ENCODE peak calls at places on chromosomes 1 and 21, in eight cellular contexts. C is neuronal stem cell, H is stomach, W is heart left ventricle, Q is hepatocyte, V is iPS DF 6.9, Z is neural progenitor cell, D is MG63. B is an unnamed sample.

GRCh38 chr1:22525646-22526045 is 37.6 kb upstream of the EPHA8 start:
- DNase-seq in C (no peak), H (no peak), W (no peak), Q (no peak), V (no peak), Z (no peak), D (no peak), B (no peak)

GRCh38 chr1:154407866-154408777 is 3.0 kb downstream of the IL6R start:
- DNase-seq in C (no peak), H (no peak), W (no peak), Q (no peak), V (no peak), Z (no peak), D (no peak), B (no peak)

GRCh38 chr1:65065535-65066378 is 82.2 kb upstream of the AK4 start:
- DNase-seq in C (peak; percentile 27), H (peak; percentile 54), W (peak; percentile 72), Q (peak; percentile 44), V (no peak), Z (peak; percentile 71), D (no peak), B (peak; percentile 77)

GRCh38 chr1:184497962-184498723 is 111.3 kb downstream of the C1orf21 start:
- DNase-seq in C (peak; percentile 63), H (no peak), W (no peak), Q (no peak), V (peak; percentile 45), Z (peak; percentile 86), D (no peak), B (peak; percentile 81)

GRCh38 chr1:109617291-109617801 is 2.1 kb downstream of the GNAT2 start:
- DNase-seq in C (peak; percentile 59), H (no peak), W (no peak), Q (peak; percentile 63), V (no peak), Z (peak; percentile 45), D (peak; percentile 71), B (peak; percentile 65)

GRCh38 chr1:243364866-243365265 is 109.0 kb downstream of the SDCCAG8 start:
- DNase-seq in C (no peak), H (no peak), W (no peak), Q (no peak), V (no peak), Z (no peak), D (no peak), B (no peak)

GRCh38 chr1:4033732-4034131 is 133.7 kb upstream of the C1orf174 start:
- DNase-seq in C (no peak), H (no peak), W (no peak), Q (no peak), V (no peak), Z (no peak), D (no peak), B (no peak)

GRCh38 chr1:98452162-98452561 is 209.4 kb upstream of the SNX7 start:
- DNase-seq in C (no peak), H (no peak), W (no peak), Q (no peak), V (no peak), Z (no peak), D (no peak), B (no peak)

GRCh38 chr1:162548170-162548569 is 13.4 kb upstream of the UAP1 start:
- DNase-seq in C (no peak), H (no peak), W (no peak), Q (peak; percentile 34), V (no peak), Z (no peak), D (peak; percentile 88), B (no peak)

GRCh38 chr1:51000160-51000559 is 30.1 kb downstream of the CDKN2C start:
- DNase-seq in C (no peak), H (no peak), W (no peak), Q (no peak), V (no peak), Z (no peak), D (no peak), B (no peak)

GRCh38 chr1:30868833-30869435 is 39.6 kb downstream of the SDC3 start:
- DNase-seq in C (no peak), H (no peak), W (peak; percentile 11), Q (no peak), V (no peak), Z (no peak), D (no peak), B (no peak)

GRCh38 chr1:230392920-230393521 is 33.1 kb downstream of the PGBD5 start:
- DNase-seq in C (no peak), H (no peak), W (no peak), Q (no peak), V (no peak), Z (no peak), D (no peak), B (no peak)

GRCh38 chr1:53850082-53850673 is 12.1 kb upstream of the NDC1 start:
- DNase-seq in C (no peak), H (no peak), W (no peak), Q (no peak), V (no peak), Z (no peak), D (no peak), B (no peak)

GRCh38 chr21:36073181-36073580 is 3.4 kb downstream of the CBR1 start:
- DNase-seq in C (no peak), H (peak; percentile 56), W (no peak), Q (peak; percentile 27), V (no peak), Z (no peak), D (no peak), B (no peak)

GRCh38 chr21:36072453-36073167 is 2.8 kb downstream of the CBR1 start:
- DNase-seq in C (no peak), H (no peak), W (no peak), Q (no peak), V (no peak), Z (no peak), D (no peak), B (no peak)

GRCh38 chr21:36068748-36069398 is 951 bp upstream of the CBR1 start:
- DNase-seq in C (no peak), H (no peak), W (no peak), Q (no peak), V (no peak), Z (no peak), D (no peak), B (no peak)

GRCh38 chr21:36069713-36070573 is at the start of gene CBR1:
- DNase-seq in C (peak; percentile 32), H (peak; percentile 95), W (peak; percentile 99), Q (peak; percentile 90), V (no peak), Z (peak; percentile 72), D (peak; percentile 93), B (peak; percentile 81)

GRCh38 chr21:36070999-36071398 is 1.2 kb downstream of the CBR1 start:
- DNase-seq in C (no peak), H (no peak), W (no peak), Q (no peak), V (no peak), Z (no peak), D (no peak), B (no peak)
- H3K4me3 ChIP-seq in C (no peak overlapping the region), H (peak overlapping the region; percentile 79), W (no peak overlapping the region), Q (no peak overlapping the region), V (no peak overlapping the region), Z (no peak overlapping the region), D (peak overlapping the region; percentile 66), B (no peak overlapping the region)

GRCh38 chr1:112457241-112457640 is 51.5 kb upstream of the WNT2B start:
- DNase-seq in C (no peak), H (no peak), W (no peak), Q (no peak), V (no peak), Z (no peak), D (peak; percentile 67), B (no peak)

GRCh38 chr1:112457965-112458364 is 50.8 kb upstream of the WNT2B start:
- DNase-seq in C (no peak), H (no peak), W (no peak), Q (no peak), V (no peak), Z (no peak), D (no peak), B (no peak)

GRCh38 chr1:112453876-112454275 is 54.9 kb upstream of the WNT2B start:
- DNase-seq in C (no peak), H (no peak), W (no peak), Q (no peak), V (no peak), Z (no peak), D (no peak), B (no peak)

GRCh38 chr1:112450773-112451172 is 54.8 kb downstream of the CTTNBP2NL start:
- DNase-seq in C (no peak), H (no peak), W (no peak), Q (no peak), V (no peak), Z (no peak), D (no peak), B (no peak)

GRCh38 chr1:112454316-112454715 is 54.4 kb upstream of the WNT2B start:
- DNase-seq in C (no peak), H (no peak), W (no peak), Q (no peak), V (no peak), Z (no peak), D (no peak), B (no peak)
- H3K36me3 ChIP-seq in C (peaks cover 92% of the 10 kb centered on the region), H (peaks cover 46% of the 10 kb centered on the region), W (peaks cover 65% of the 10 kb centered on the region), Q (no peaks in the 10 kb centered on the region), V (peaks cover 9% of the 10 kb centered on the region), Z (peaks cover 16% of the 10 kb centered on the region), D (peaks cover 58% of the 10 kb centered on the region), B (peaks cover 40% of the 10 kb centered on the region)

GRCh38 chr1:2228157-2228594 is at the start of gene SKI:
- DNase-seq in C (no peak), H (no peak), W (no peak), Q (no peak), V (no peak), Z (no peak), D (no peak), B (no peak)

GRCh38 chr1:2225029-2225428 is 3.1 kb upstream of the SKI start:
- DNase-seq in C (no peak), H (no peak), W (no peak), Q (no peak), V (no peak), Z (no peak), D (no peak), B (no peak)

GRCh38 chr1:2227341-2228156 is 570 bp upstream of the SKI start:
- DNase-seq in C (peak; percentile 98), H (peak; percentile 97), W (peak; percentile 99), Q (peak; percentile 98), V (no peak), Z (peak; percentile 99), D (peak; percentile 92), B (peak; percentile 94)

GRCh38 chr1:2228684-2229031 is 539 bp downstream of the SKI start:
- DNase-seq in C (no peak), H (peak; percentile 53), W (no peak), Q (peak; percentile 52), V (no peak), Z (no peak), D (no peak), B (no peak)

GRCh38 chr1:2226525-2227340 is 1.4 kb upstream of the SKI start:
- DNase-seq in C (no peak), H (no peak), W (peak; percentile 72), Q (peak; percentile 58), V (no peak), Z (no peak), D (no peak), B (no peak)
- H3K4me3 ChIP-seq in C (peak overlapping the region; percentile 87), H (peak overlapping the region; percentile 55), W (peak overlapping the region; percentile 63), Q (peak overlapping the region; percentile 96), V (peak overlapping the region; percentile 66), Z (peak overlapping the region; percentile 89), D (peak overlapping the region; percentile 87), B (peak overlapping the region; percentile 75)

DNA sequence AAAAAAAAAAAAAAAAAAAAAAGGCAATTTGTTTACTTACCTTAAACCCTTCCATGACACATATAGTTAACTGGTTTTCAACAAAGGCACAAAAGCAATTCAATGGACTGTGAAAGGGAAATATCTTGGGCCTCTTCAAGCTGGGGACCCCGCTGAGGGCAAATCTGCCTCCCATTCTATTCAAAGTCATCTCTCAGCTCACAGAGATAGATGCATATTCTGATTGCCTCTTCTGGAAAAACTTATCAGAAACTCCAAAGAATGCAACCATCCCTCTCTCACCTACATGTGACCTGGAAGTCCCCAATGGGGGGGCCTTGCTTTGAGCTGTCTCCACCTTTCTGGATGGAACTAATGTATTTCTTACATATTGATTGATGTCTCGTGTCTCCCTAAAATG is 12.1 kb upstream of the SYNJ1 start:
- DNase-seq in C (no peak), H (no peak), W (no peak), Q (no peak), V (no peak), Z (no peak), D (no peak), B (no peak)
- H3K36me3 ChIP-seq in C (peaks cover 100% of the 10 kb centered on the region), H (peaks cover 98% of the 10 kb centered on the region), W (peaks cover 100% of the 10 kb centered on the region), Q (no peaks in the 10 kb centered on the region), V (peaks cover 13% of the 10 kb centered on the region), Z (peaks cover 51% of the 10 kb centered on the region), D (peaks cover 92% of the 10 kb centered on the region), B (peaks cover 99% of the 10 kb centered on the region)